ENCODE peak calls at places on chromosomes 6 and 20, in six cellular contexts. One of them, this sample, is unnamed.

GRCh38 chr6:151087861-151088598 is 151.7 kb upstream of the AKAP12 start:
- DNase-seq in A549: no peak
- DNase-seq in K562: peak
- DNase-seq in GM12878: no peak
- DNase-seq in HepG2: peak
- DNase-seq in endothelial cell of umbilical vein: no peak
- DNase-seq in this sample: peak

GRCh38 chr6:145544031-145544430 is 191.3 kb downstream of the EPM2A start:
- DNase-seq in A549: peak
- DNase-seq in K562: no peak
- DNase-seq in GM12878: no peak
- DNase-seq in HepG2: no peak
- DNase-seq in endothelial cell of umbilical vein: no peak
- DNase-seq in this sample: no peak

GRCh38 chr6:31597006-31597405 is 4.2 kb upstream of the NCR3 start:
- DNase-seq in A549: peak
- DNase-seq in K562: peak
- DNase-seq in GM12878: no peak
- DNase-seq in HepG2: peak
- DNase-seq in endothelial cell of umbilical vein: peak
- DNase-seq in this sample: peak

GRCh38 chr6:134630468-134631180 is 312.7 kb upstream of the SGK1 start:
- DNase-seq in A549: no peak
- DNase-seq in K562: no peak
- DNase-seq in GM12878: no peak
- DNase-seq in HepG2: no peak
- DNase-seq in endothelial cell of umbilical vein: no peak
- DNase-seq in this sample: peak

GRCh38 chr6:36929152-36929551 is 25.4 kb upstream of the PI16 start:
- DNase-seq in A549: no peak
- DNase-seq in K562: no peak
- DNase-seq in GM12878: no peak
- DNase-seq in HepG2: no peak
- DNase-seq in endothelial cell of umbilical vein: no peak
- DNase-seq in this sample: no peak

GRCh38 chr6:33995873-33996475 is 149.9 kb downstream of the GRM4 start:
- DNase-seq in A549: no peak
- DNase-seq in K562: no peak
- DNase-seq in GM12878: no peak
- DNase-seq in HepG2: no peak
- DNase-seq in endothelial cell of umbilical vein: no peak
- DNase-seq in this sample: peak

GRCh38 chr20:16608265-16608636 is 35.0 kb upstream of the KIF16B start:
- DNase-seq in A549: no peak
- DNase-seq in K562: no peak
- DNase-seq in GM12878: no peak
- DNase-seq in HepG2: no peak
- DNase-seq in endothelial cell of umbilical vein: no peak
- DNase-seq in this sample: no peak

GRCh38 chr6:146859206-146859605 is 260.4 kb downstream of the ADGB start:
- DNase-seq in A549: no peak
- DNase-seq in K562: no peak
- DNase-seq in GM12878: no peak
- DNase-seq in HepG2: no peak
- DNase-seq in endothelial cell of umbilical vein: no peak
- DNase-seq in this sample: no peak

GRCh38 chr6:48426636-48427035 is 315.6 kb upstream of the PTCHD4 start:
- DNase-seq in A549: no peak
- DNase-seq in K562: no peak
- DNase-seq in GM12878: no peak
- DNase-seq in HepG2: no peak
- DNase-seq in endothelial cell of umbilical vein: peak
- DNase-seq in this sample: peak

GRCh38 chr20:18717062-18717461 is 96.5 kb upstream of the SCP2D1 start:
- DNase-seq in A549: no peak
- DNase-seq in K562: no peak
- DNase-seq in GM12878: no peak
- DNase-seq in HepG2: no peak
- DNase-seq in endothelial cell of umbilical vein: no peak
- DNase-seq in this sample: no peak
- TF ChIP-seq MYC in A549: no peak
- TF ChIP-seq MYC in K562: no peak
- TF ChIP-seq MYC in GM12878: no peak
- TF ChIP-seq MYC in HepG2: no peak
- TF ChIP-seq MYC in endothelial cell of umbilical vein: no peak
- TF ChIP-seq MYC in this sample: no peak

DNA sequence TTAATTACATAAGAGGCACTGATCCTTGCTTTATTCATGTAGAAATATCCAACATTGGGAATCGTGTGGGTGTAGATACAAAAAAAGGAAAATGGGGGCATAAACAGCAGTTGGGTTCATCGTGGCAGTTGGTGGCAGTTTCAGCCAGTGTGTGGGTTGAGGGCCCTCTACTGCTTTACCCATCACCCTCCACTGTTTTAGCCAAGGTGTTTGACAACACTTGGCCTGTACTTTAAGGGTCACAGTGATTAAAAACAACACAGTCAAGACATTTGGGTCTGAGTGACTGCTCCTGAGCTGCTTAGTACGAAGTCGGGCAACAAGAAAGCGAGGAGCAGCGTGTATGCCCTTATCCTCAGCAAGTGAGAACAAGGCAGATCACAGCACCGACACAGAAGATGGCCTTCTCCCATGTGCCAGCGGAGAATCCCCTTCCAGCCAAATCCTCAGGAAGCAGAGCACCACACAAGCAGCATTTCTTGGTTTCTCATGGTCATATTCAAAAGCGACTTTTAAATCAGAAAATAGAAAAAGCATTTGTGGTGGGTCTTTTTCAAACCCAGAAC is 23.7 kb downstream of the EIF2S2 start:
- DNase-seq in A549: no peak
- DNase-seq in K562: no peak
- DNase-seq in GM12878: no peak
- DNase-seq in HepG2: no peak
- DNase-seq in endothelial cell of umbilical vein: no peak
- DNase-seq in this sample: no peak
- TF ChIP-seq POLR2A in A549: no peak
- TF ChIP-seq POLR2A in K562: peak
- TF ChIP-seq POLR2A in GM12878: peak
- TF ChIP-seq POLR2A in HepG2: no peak
- TF ChIP-seq POLR2A in endothelial cell of umbilical vein: peak
- TF ChIP-seq POLR2A in this sample: peak

GRCh38 chr20:49618289-49618688 is 50.4 kb upstream of the PTGIS start:
- DNase-seq in A549: no peak
- DNase-seq in K562: no peak
- DNase-seq in GM12878: no peak
- DNase-seq in HepG2: no peak
- DNase-seq in endothelial cell of umbilical vein: no peak
- DNase-seq in this sample: no peak

GRCh38 chr20:49624317-49624716 is 56.4 kb upstream of the PTGIS start:
- DNase-seq in A549: no peak
- DNase-seq in K562: no peak
- DNase-seq in GM12878: no peak
- DNase-seq in HepG2: no peak
- DNase-seq in endothelial cell of umbilical vein: no peak
- DNase-seq in this sample: no peak

GRCh38 chr20:49622243-49622642 is 54.3 kb upstream of the PTGIS start:
- DNase-seq in A549: no peak
- DNase-seq in K562: no peak
- DNase-seq in GM12878: no peak
- DNase-seq in HepG2: no peak
- DNase-seq in endothelial cell of umbilical vein: no peak
- DNase-seq in this sample: no peak

GRCh38 chr20:49619113-49620048 is 51.4 kb upstream of the PTGIS start:
- DNase-seq in A549: no peak
- DNase-seq in K562: no peak
- DNase-seq in GM12878: no peak
- DNase-seq in HepG2: no peak
- DNase-seq in endothelial cell of umbilical vein: no peak
- DNase-seq in this sample: no peak

GRCh38 chr20:49620364-49621240 is 52.7 kb upstream of the PTGIS start:
- DNase-seq in A549: no peak
- DNase-seq in K562: no peak
- DNase-seq in GM12878: peak
- DNase-seq in HepG2: no peak
- DNase-seq in endothelial cell of umbilical vein: no peak
- DNase-seq in this sample: peak
- TF ChIP-seq MYC in A549: no peak
- TF ChIP-seq MYC in K562: no peak
- TF ChIP-seq MYC in GM12878: no peak
- TF ChIP-seq MYC in HepG2: no peak
- TF ChIP-seq MYC in endothelial cell of umbilical vein: no peak
- TF ChIP-seq MYC in this sample: no peak

GRCh38 chr6:45467853-45468252 is 90.1 kb upstream of the SUPT3H start:
- DNase-seq in A549: no peak
- DNase-seq in K562: no peak
- DNase-seq in GM12878: no peak
- DNase-seq in HepG2: no peak
- DNase-seq in endothelial cell of umbilical vein: no peak
- DNase-seq in this sample: no peak
- TF ChIP-seq POLR2A in A549: no peak
- TF ChIP-seq POLR2A in K562: no peak
- TF ChIP-seq POLR2A in GM12878: no peak
- TF ChIP-seq POLR2A in HepG2: no peak
- TF ChIP-seq POLR2A in endothelial cell of umbilical vein: no peak
- TF ChIP-seq POLR2A in this sample: no peak

DNA sequence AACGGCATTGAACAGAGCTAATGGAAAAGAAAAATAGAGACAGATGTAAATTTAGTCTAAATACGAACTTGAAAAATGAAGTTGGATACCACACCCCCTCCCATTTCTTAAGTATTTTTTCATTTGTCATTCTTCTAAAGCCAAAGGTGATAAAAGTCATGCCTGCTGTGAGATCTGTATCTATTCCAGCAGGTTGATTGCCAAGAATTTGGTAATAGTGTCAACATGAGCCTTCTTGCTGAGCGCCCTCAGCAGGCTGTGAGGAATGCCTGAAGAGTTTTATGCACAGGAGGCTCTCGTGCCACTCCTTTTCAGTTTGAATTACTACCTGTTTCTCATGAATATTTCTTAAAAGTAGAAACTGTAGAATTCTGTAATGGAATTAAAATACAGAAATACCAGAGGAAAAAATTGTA is 165.4 kb downstream of the QKI start:
- DNase-seq in A549: no peak
- DNase-seq in K562: peak
- DNase-seq in GM12878: no peak
- DNase-seq in HepG2: no peak
- DNase-seq in endothelial cell of umbilical vein: peak
- DNase-seq in this sample: peak
- TF ChIP-seq MYC in A549: no peak
- TF ChIP-seq MYC in K562: peak
- TF ChIP-seq MYC in GM12878: no peak
- TF ChIP-seq MYC in HepG2: no peak
- TF ChIP-seq MYC in endothelial cell of umbilical vein: no peak
- TF ChIP-seq MYC in this sample: no peak

GRCh38 chr6:13711726-13712484 is at the start of gene RANBP9:
- DNase-seq in A549: peak
- DNase-seq in K562: peak
- DNase-seq in GM12878: peak
- DNase-seq in HepG2: peak
- DNase-seq in endothelial cell of umbilical vein: peak
- DNase-seq in this sample: peak

GRCh38 chr6:13711384-13711725 is 280 bp downstream of the RANBP9 start:
- DNase-seq in A549: no peak
- DNase-seq in K562: no peak
- DNase-seq in GM12878: no peak
- DNase-seq in HepG2: no peak
- DNase-seq in endothelial cell of umbilical vein: no peak
- DNase-seq in this sample: peak

GRCh38 chr6:13708679-13709261 is 2.9 kb downstream of the RANBP9 start:
- DNase-seq in A549: no peak
- DNase-seq in K562: no peak
- DNase-seq in GM12878: no peak
- DNase-seq in HepG2: no peak
- DNase-seq in endothelial cell of umbilical vein: peak
- DNase-seq in this sample: peak

GRCh38 chr6:13710552-13711383 is 867 bp downstream of the RANBP9 start:
- DNase-seq in A549: no peak
- DNase-seq in K562: peak
- DNase-seq in GM12878: no peak
- DNase-seq in HepG2: peak
- DNase-seq in endothelial cell of umbilical vein: peak
- DNase-seq in this sample: peak

DNA sequence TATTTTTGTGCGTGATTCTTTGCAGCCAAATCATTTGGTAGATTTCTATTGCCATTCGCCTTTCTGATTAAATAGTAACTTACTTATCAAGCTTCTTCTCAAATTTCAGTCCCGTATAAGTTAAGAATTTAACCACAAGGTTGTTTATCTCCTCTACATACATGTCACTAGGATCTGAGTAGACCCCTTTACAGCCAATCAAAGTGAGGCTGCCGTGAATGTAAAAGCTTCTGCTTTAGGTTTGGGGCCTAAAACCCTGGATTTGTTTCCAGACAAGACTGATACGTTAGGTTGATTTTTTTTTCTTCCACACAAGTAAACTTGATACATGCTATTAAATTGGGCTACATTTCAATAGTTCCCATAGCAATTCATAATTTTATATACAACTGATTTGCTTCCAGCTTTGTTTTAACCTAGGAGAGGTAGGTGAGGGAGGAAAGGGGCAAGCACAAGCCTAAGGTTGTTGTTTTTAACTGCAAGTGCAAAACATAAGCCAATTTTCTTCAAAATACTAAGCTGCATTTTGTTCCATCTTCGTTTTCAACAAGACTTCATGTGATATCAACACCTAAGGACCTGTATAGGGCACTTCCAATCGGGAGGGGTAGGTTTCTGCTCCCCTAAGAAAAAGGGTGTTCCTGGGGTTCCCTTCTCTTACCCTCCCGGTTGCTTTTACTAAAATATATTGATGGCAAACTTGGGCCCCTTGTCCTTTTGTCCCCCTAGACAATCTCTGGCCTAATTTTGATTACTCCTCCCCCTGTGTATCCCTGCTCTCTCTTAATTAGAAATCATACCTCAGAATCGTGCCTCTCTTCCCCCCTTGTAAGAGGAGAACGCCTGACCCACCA is 1.7 kb downstream of the RANBP9 start:
- DNase-seq in A549: no peak
- DNase-seq in K562: peak
- DNase-seq in GM12878: no peak
- DNase-seq in HepG2: peak
- DNase-seq in endothelial cell of umbilical vein: peak
- DNase-seq in this sample: peak
- TF ChIP-seq POLR2A in A549: no peak
- TF ChIP-seq POLR2A in K562: no peak
- TF ChIP-seq POLR2A in GM12878: no peak
- TF ChIP-seq POLR2A in HepG2: peak
- TF ChIP-seq POLR2A in endothelial cell of umbilical vein: no peak
- TF ChIP-seq POLR2A in this sample: no peak

This sample was measured in NB4.